ENCODE peak calls at places on chromosomes 6 and 20, in five cellular contexts. S is left ventricle myocardium inferior, Q is sigmoid colon, P is heart left ventricle, R is HL-60. V is an unnamed sample.

GRCh38 chr6:161303628-161304340 is 29.9 kb upstream of the AGPAT4 start:
- DNase-seq in Q (no peak), P (no peak), S (no peak), R (no peak), V (no peak)

GRCh38 chr6:166608819-166609218 is 18.2 kb downstream of the RPS6KA2 start:
- DNase-seq in R (no peak), P (no peak), S (no peak), Q (no peak), V (no peak)

GRCh38 chr6:106141441-106142237 is 55.5 kb downstream of the PRDM1 start:
- DNase-seq in R (no peak), P (no peak), Q (no peak), S (no peak), V (peak)

GRCh38 chr20:208937-209566 is 18.0 kb upstream of the DEFB129 start:
- DNase-seq in Q (no peak), P (no peak), R (peak), S (no peak), V (no peak)

GRCh38 chr20:9218412-9219001 is 149.6 kb downstream of the PLCB4 start:
- DNase-seq in R (no peak), P (no peak), S (no peak), Q (no peak), V (no peak)

GRCh38 chr6:33927551-33927950 is 123.7 kb upstream of the MLN start:
- DNase-seq in R (no peak), S (no peak), P (no peak), Q (peak), V (no peak)

GRCh38 chr6:78599526-78599925 is 267.8 kb upstream of the IRAK1BP1 start:
- DNase-seq in R (no peak), P (no peak), Q (no peak), S (no peak), V (no peak)

GRCh38 chr6:70663881-70664466 is 3.7 kb upstream of the SMAP1 start:
- DNase-seq in P (no peak), Q (no peak), S (no peak), R (no peak), V (no peak)

GRCh38 chr6:125854355-125854754 is 63.6 kb downstream of the NCOA7 start:
- DNase-seq in P (no peak), Q (no peak), S (no peak), R (no peak), V (no peak)

GRCh38 chr6:158698876-158699440 is 49.1 kb downstream of the SYTL3 start:
- DNase-seq in R (no peak), Q (peak), P (no peak), S (no peak), V (peak)

GRCh38 chr6:127303917-127304316 is 37.3 kb downstream of the RNF146 start:
- DNase-seq in R (no peak), S (no peak), P (no peak), Q (no peak), V (no peak)

GRCh38 chr20:63626424-63627128 is at the start of gene GMEB2:
- DNase-seq in P (peak), Q (peak), R (peak), S (peak), V (peak)
- H3K4me3 ChIP-seq in P (peak), Q (peak), R (peak), S (peak), V (peak)

GRCh38 chr6:3882865-3883264 is 33.7 kb downstream of the FAM50B start:
- DNase-seq in S (no peak), R (no peak), Q (no peak), P (no peak), V (no peak)
- H3K27ac ChIP-seq in S (peak), R (no peak), Q (no peak), P (peak), V (peak)

GRCh38 chr6:157552171-157552747 is 171.3 kb downstream of the ZDHHC14 start:
- DNase-seq in P (no peak), Q (no peak), S (no peak), R (no peak), V (no peak)
- H3K4me3 ChIP-seq in P (no peak), Q (no peak), S (no peak), R (no peak), V (no peak)

DNA sequence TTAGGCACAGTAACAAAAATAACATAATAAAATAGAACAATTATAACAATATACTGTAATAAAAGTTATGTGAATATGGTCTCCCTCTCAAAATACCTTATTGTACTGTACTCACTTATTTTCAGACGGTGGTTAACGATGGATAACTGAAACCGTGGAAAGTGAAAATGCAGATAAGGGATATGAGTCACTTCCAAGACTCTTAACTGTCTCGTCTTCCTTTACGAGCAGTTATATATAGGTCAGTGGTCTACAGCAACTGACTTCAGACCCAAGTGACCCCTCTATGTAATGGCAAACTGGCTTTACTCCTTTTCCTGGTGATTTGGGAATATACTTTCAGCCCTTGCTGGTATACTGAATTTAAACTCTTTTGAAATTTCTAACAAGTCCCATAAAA is 261.4 kb downstream of the SLC35F1 start:
- DNase-seq in Q (no peak), P (no peak), R (no peak), S (no peak), V (no peak)
- H3K27ac ChIP-seq in Q (no peak), P (no peak), R (no peak), S (no peak), V (no peak)

GRCh38 chr6:108171918-108172516 is 6.2 kb downstream of the NR2E1 start:
- DNase-seq in Q (no peak), S (no peak), P (no peak), R (no peak), V (no peak)

GRCh38 chr6:108175592-108176279 is 9.9 kb downstream of the NR2E1 start:
- DNase-seq in R (no peak), P (no peak), S (no peak), Q (no peak), V (no peak)

GRCh38 chr6:108174371-108175175 is 8.8 kb downstream of the NR2E1 start:
- DNase-seq in Q (no peak), S (no peak), P (no peak), R (peak), V (no peak)

GRCh38 chr6:108176281-108177089 is 10.7 kb downstream of the NR2E1 start:
- DNase-seq in S (no peak), R (no peak), P (no peak), Q (no peak), V (no peak)

DNA sequence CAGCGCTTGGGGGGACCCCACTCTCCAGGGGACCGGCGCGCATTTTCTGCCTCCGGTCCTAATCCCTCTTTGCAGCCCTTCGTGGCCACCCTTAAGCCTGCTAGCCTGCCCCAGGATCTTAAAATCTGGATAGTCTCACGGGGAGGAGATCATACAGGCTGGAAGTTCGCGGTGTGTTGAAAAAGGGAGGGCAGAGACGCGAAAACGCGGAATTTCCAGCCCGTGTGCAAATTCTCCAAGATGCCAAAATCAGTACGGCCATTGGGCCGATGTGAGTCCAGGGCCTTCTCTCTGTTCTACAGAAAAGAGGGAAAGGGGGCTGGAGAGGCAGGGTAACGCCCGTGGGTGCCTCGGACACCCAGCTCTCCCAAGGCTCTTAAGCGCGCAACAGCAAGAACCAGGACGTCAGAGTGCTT is 9.4 kb downstream of the NR2E1 start:
- DNase-seq in R (no peak), P (no peak), S (no peak), Q (no peak), V (no peak)
- H3K4me3 ChIP-seq in R (no peak), P (peak), S (peak), Q (peak), V (peak)

DNA sequence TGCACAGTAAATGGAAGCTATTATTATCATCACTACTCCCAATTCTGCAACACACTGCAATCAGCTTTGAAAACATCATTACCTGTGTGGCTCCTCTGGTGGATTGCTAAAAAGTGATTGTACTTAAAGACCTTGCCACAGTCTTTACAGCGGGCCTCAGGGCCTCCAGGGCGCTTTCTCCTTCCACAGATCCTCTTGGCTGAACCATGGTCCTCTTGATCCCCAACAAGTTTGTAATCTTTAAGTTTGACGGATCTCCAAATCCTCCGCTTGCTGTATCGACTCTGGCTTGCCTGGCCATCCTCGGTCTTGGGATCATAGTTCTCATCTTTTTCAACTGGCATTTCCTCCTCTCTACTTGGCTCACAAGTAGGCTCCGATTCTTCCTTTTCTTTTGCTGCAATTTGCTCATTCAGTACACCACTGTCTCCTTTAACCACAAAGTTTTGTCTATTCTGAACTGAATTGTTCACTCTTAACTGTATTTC is 2.0 kb downstream of the ZBTB24 start:
- DNase-seq in P (no peak), S (no peak), R (no peak), Q (no peak), V (no peak)
- H3K27ac ChIP-seq in P (no peak), S (no peak), R (no peak), Q (no peak), V (no peak)